ENCODE peak calls at places on chromosome 17, in ten cellular contexts. O is fibroblast of lung; N is spleen; E is pancreas; A is tibial artery; P is keratinocyte; K is heart left ventricle; C is CD8-positive, alpha-beta T cell; D is DND-41; Y is left ventricle myocardium inferior. B is an unnamed sample.

GRCh38 chr17:222172-222571 is 40.7 kb upstream of the DOC2B start:
- DNase-seq in E (no peak), K (peak; percentile 50), Y (peak; percentile 29), N (peak; percentile 38), O (no peak), D (no peak), P (no peak), C (no peak), A (no peak), B (peak; percentile 47)

GRCh38 chr17:71085238-71086033 is 916.1 kb downstream of the KCNJ2 start:
- DNase-seq in A (no peak), D (peak; percentile 65), K (no peak), E (no peak), C (no peak), P (no peak), Y (no peak), N (no peak), O (peak; percentile 14), B (no peak)

GRCh38 chr17:45255358-45255757 is 6.5 kb downstream of the SPATA32 start:
- DNase-seq in A (no peak), D (no peak), O (no peak), P (no peak), N (no peak), C (no peak), K (no peak), Y (no peak), E (peak; percentile 60), B (no peak)

GRCh38 chr17:9016941-9017552 is 4.3 kb upstream of the NTN1 start:
- DNase-seq in A (peak; percentile 6), O (no peak), Y (no peak), N (no peak), C (no peak), E (no peak), P (no peak), K (no peak), D (peak; percentile 27), B (no peak)

GRCh38 chr17:20300399-20301037 is 166.8 kb downstream of the LGALS9B start:
- DNase-seq in Y (no peak), A (no peak), O (no peak), K (no peak), D (no peak), E (no peak), P (no peak), C (no peak), N (no peak), B (peak; percentile 41)

GRCh38 chr17:82648761-82649474 is 674 bp upstream of the WDR45B start:
- DNase-seq in Y (peak; percentile 55), A (peak; percentile 87), O (no peak), N (peak; percentile 93), E (peak; percentile 90), P (no peak), C (no peak), K (peak; percentile 71), D (no peak), B (no peak)

GRCh38 chr17:49890077-49890821 is 42.4 kb upstream of the TAC4 start:
- DNase-seq in E (peak; percentile 39), K (peak; percentile 48), O (no peak), Y (peak; percentile 39), A (no peak), N (no peak), P (no peak), C (no peak), D (no peak), B (no peak)

GRCh38 chr17:14715531-14715930 is 414.6 kb downstream of the HS3ST3B1 start:
- DNase-seq in A (no peak), O (peak; percentile 13), Y (no peak), D (no peak), C (no peak), E (no peak), N (no peak), P (no peak), K (no peak), B (no peak)

GRCh38 chr17:27947005-27947406 is 53.8 kb upstream of the LYRM9 start:
- DNase-seq in K (no peak), E (no peak), A (no peak), P (no peak), N (no peak), D (no peak), C (no peak), Y (no peak), O (no peak), B (no peak)

GRCh38 chr17:31726980-31727427 is 132.0 kb downstream of the COPRS start:
- DNase-seq in N (no peak), E (no peak), C (no peak), P (peak; percentile 15), A (no peak), K (no peak), Y (no peak), O (peak; percentile 38), D (no peak), B (no peak)

GRCh38 chr17:16875662-16876061 is 96.3 kb downstream of the TNFRSF13B start:
- DNase-seq in O (no peak), N (no peak), Y (no peak), A (no peak), K (no peak), D (no peak), E (no peak), P (no peak), C (no peak), B (no peak)

GRCh38 chr17:52157603-52158449 is 688 bp downstream of the CA10 start:
- DNase-seq in C (no peak), D (no peak), Y (no peak), K (no peak), P (no peak), O (no peak), A (no peak), E (peak; percentile 52), N (no peak), B (no peak)
- H3K4me3 ChIP-seq in C (no peak overlapping the region), D (no peak overlapping the region), Y (no peak overlapping the region), K (no peak overlapping the region), P (peak overlapping the region; percentile 64), O (no peak overlapping the region), A (no peak overlapping the region), E (no peak overlapping the region), N (no peak overlapping the region), B (peak overlapping the region; percentile 52)

GRCh38 chr17:57550671-57551315 is 194.3 kb downstream of the CCDC182 start:
- DNase-seq in A (no peak), K (no peak), Y (no peak), C (no peak), N (no peak), P (no peak), E (no peak), O (no peak), D (no peak), B (no peak)

GRCh38 chr17:57551321-57552079 is 193.6 kb downstream of the CCDC182 start:
- DNase-seq in C (no peak), Y (no peak), E (no peak), P (no peak), O (no peak), A (no peak), D (peak; percentile 98), N (peak; percentile 94), K (no peak), B (no peak)

GRCh38 chr17:57553991-57554825 is 190.9 kb downstream of the CCDC182 start:
- DNase-seq in P (no peak), K (no peak), D (peak; percentile 55), N (no peak), Y (no peak), O (peak; percentile 58), C (no peak), E (no peak), A (no peak), B (no peak)

GRCh38 chr17:57553525-57553924 is 191.6 kb downstream of the CCDC182 start:
- DNase-seq in P (no peak), N (no peak), E (no peak), O (peak; percentile 67), A (no peak), K (no peak), C (no peak), D (no peak), Y (no peak), B (no peak)

DNA sequence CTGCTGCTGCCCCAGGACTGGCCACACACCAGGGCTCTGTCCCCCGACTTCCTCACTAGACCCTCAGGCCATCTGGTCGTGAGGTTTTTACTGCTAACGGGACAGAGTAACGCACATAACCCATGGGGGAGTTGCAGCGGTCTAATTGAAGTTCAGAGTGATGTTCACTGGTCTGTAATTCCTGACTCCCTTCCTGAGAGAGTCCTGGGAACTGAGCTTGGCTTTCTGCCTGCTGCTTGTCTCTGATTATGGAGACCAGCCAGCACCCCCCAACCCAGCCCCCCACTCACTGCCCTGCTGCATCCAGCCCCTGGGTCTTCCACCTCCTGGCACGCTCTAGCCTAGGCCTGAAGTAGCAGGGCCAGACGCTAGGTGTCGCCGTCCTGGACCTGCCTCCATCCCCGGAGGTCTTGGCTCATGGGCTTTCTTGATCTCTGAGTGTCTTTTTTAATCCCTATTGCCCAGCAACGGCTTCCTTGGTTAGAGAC is 192.9 kb downstream of the CCDC182 start:
- DNase-seq in K (no peak), D (peak; percentile 87), C (no peak), E (no peak), N (peak; percentile 86), O (peak; percentile 34), Y (no peak), A (no peak), P (no peak), B (no peak)
- TF ChIP-seq CTCF in K (peak; percentile 14), D (peak; percentile 87), C (no peak), E (no peak), N (peak; percentile 34), O (peak; percentile 68), Y (peak; percentile 54), A (peak; percentile 40), P (peak; percentile 66), B (peak; percentile 51)

GRCh38 chr17:76905836-76906235 is 37.6 kb downstream of the MGAT5B start:
- DNase-seq in C (no peak), D (no peak), Y (no peak), O (no peak), K (no peak), E (peak; percentile 59), N (no peak), P (no peak), A (no peak), B (no peak)
- H3K27ac ChIP-seq in C (no peak overlapping the region), D (no peak overlapping the region), Y (no peak overlapping the region), O (no peak overlapping the region), K (no peak overlapping the region), E (no peak overlapping the region), N (no peak overlapping the region), P (no peak overlapping the region), A (no peak overlapping the region), B (no peak overlapping the region)

GRCh38 chr17:73950515-73950914 is 253.0 kb upstream of the RPL38 start:
- DNase-seq in O (no peak), N (no peak), C (no peak), K (no peak), P (no peak), Y (no peak), A (no peak), E (peak; percentile 16), D (no peak), B (no peak)

GRCh38 chr17:73949903-73950302 is 253.6 kb upstream of the RPL38 start:
- DNase-seq in N (no peak), Y (no peak), K (no peak), O (no peak), E (no peak), P (no peak), A (no peak), C (no peak), D (no peak), B (no peak)

GRCh38 chr17:73952498-73953205 is 250.8 kb upstream of the RPL38 start:
- DNase-seq in N (peak; percentile 84), Y (peak; percentile 40), P (no peak), E (peak; percentile 79), A (no peak), D (no peak), C (peak; percentile 15), O (no peak), K (peak; percentile 50), B (no peak)

GRCh38 chr17:73953206-73954033 is 250.1 kb upstream of the RPL38 start:
- DNase-seq in C (no peak), K (no peak), A (no peak), Y (no peak), D (no peak), E (no peak), N (no peak), O (no peak), P (no peak), B (no peak)

GRCh38 chr17:73952136-73952497 is 251.4 kb upstream of the RPL38 start:
- DNase-seq in K (no peak), A (no peak), Y (no peak), E (no peak), C (no peak), N (no peak), D (no peak), O (no peak), P (no peak), B (no peak)
- H3K4me3 ChIP-seq in K (peak overlapping the region; percentile 38), A (no peak overlapping the region), Y (peak overlapping the region; percentile 60), E (no peak overlapping the region), C (peak overlapping the region; percentile 21), N (peak overlapping the region; percentile 2), D (no peak overlapping the region), O (no peak overlapping the region), P (no peak overlapping the region), B (peak overlapping the region; percentile 54)